ENCODE peak calls at places on chromosomes 7 and 10, in ten cellular contexts. X is ovary; A is IMR-90; V is fibroblast of lung; S is prostate gland; Z is effector memory CD4-positive, alpha-beta T cell; T is small intestine; U is mesenchymal stem cell; W is kidney epithelial cell; L is uterus. M is an unnamed sample.

GRCh38 chr10:83806716-83807115 is 332.6 kb upstream of the GHITM start:
- DNase-seq in X (no peak), A (no peak), V (no peak), S (no peak), Z (no peak), T (no peak), U (no peak), W (no peak), L (no peak), M (no peak)

GRCh38 chr7:27168265-27168947 is 3.1 kb upstream of the HOXA9 start:
- DNase-seq in X (no peak), A (no peak), V (no peak), S (peak; percentile 79), Z (no peak), T (no peak), U (peak; percentile 80), W (no peak), L (peak; percentile 78), M (no peak)

GRCh38 chr10:6039711-6040110 is 22.5 kb downstream of the IL2RA start:
- DNase-seq in X (no peak), A (no peak), V (no peak), S (no peak), Z (no peak), T (no peak), U (no peak), W (no peak), L (no peak), M (no peak)

GRCh38 chr10:61830072-61830845 is 71.2 kb upstream of the ARID5B start:
- DNase-seq in X (no peak), A (no peak), V (no peak), S (no peak), Z (no peak), T (no peak), U (no peak), W (no peak), L (no peak), M (peak; percentile 10)

GRCh38 chr7:74174606-74175082 is 488 bp downstream of the EIF4H start:
- DNase-seq in X (peak; percentile 71), A (peak; percentile 51), V (peak; percentile 51), S (peak; percentile 20), Z (peak; percentile 19), T (peak; percentile 33), U (peak; percentile 74), W (no peak), L (peak; percentile 29), M (peak; percentile 41)

GRCh38 chr10:24556746-24557742 is 166.6 kb downstream of the ARHGAP21 start:
- DNase-seq in X (no peak), A (peak; percentile 79), V (peak; percentile 84), S (peak; percentile 40), Z (no peak), T (peak; percentile 53), U (peak; percentile 64), W (peak; percentile 26), L (no peak), M (no peak)

GRCh38 chr10:79097021-79097695 is 28.4 kb downstream of the ZMIZ1 start:
- DNase-seq in X (no peak), A (peak; percentile 74), V (peak; percentile 65), S (no peak), Z (no peak), T (no peak), U (no peak), W (no peak), L (no peak), M (no peak)

GRCh38 chr7:18400281-18400680 is 95.3 kb upstream of the HDAC9 start:
- DNase-seq in X (no peak), A (no peak), V (peak; percentile 27), S (no peak), Z (no peak), T (no peak), U (peak; percentile 11), W (no peak), L (no peak), M (no peak)

DNA sequence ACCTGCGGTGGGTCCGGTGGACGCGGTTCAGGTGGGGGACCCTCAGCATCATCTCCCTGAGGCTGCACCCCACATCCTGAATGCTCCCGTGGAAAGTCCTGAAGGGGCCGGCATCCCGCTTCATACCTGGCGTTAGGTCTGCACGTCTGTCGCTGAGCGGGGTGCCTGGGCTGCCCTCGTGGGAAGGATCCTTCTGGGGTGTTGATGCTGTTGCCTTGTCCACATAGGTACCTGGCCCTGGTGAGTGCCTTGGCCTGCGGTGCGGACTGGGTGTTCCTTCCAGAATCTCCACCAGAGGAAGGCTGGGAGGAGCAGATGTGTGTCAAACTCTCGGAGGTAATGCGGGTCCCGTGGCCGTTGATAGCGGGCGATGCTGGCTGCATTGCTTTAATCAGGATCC is 37.8 kb downstream of the PFKP start:
- DNase-seq in X (no peak), A (no peak), V (no peak), S (no peak), Z (no peak), T (no peak), U (no peak), W (no peak), L (no peak), M (no peak)
- H3K36me3 ChIP-seq in X (no peaks in the 10 kb centered on the region), A (peaks cover 68% of the 10 kb centered on the region), V (peaks cover 34% of the 10 kb centered on the region), S (no peaks in the 10 kb centered on the region), Z (peaks cover 78% of the 10 kb centered on the region), T (peaks cover 8% of the 10 kb centered on the region), U (peaks cover 54% of the 10 kb centered on the region), W (peaks cover 6% of the 10 kb centered on the region), L (no peaks in the 10 kb centered on the region), M (no peaks in the 10 kb centered on the region)

GRCh38 chr10:72226418-72227027 is 10.4 kb upstream of the ASCC1 start:
- DNase-seq in X (peak; percentile 7), A (no peak), V (no peak), S (no peak), Z (no peak), T (no peak), U (no peak), W (no peak), L (no peak), M (no peak)

GRCh38 chr10:72228318-72228751 is 12.3 kb upstream of the ASCC1 start:
- DNase-seq in X (no peak), A (no peak), V (no peak), S (no peak), Z (no peak), T (no peak), U (no peak), W (no peak), L (no peak), M (no peak)

GRCh38 chr10:72234560-72235095 is 18.6 kb upstream of the ASCC1 start:
- DNase-seq in X (no peak), A (no peak), V (no peak), S (no peak), Z (no peak), T (peak; percentile 58), U (no peak), W (no peak), L (no peak), M (no peak)

GRCh38 chr10:72227826-72228225 is 11.8 kb upstream of the ASCC1 start:
- DNase-seq in X (no peak), A (no peak), V (no peak), S (no peak), Z (no peak), T (no peak), U (no peak), W (no peak), L (no peak), M (no peak)

GRCh38 chr10:72229261-72230251 is 13.5 kb upstream of the ASCC1 start:
- DNase-seq in X (no peak), A (peak; percentile 18), V (peak; percentile 85), S (no peak), Z (no peak), T (no peak), U (no peak), W (no peak), L (no peak), M (no peak)
- H3K36me3 ChIP-seq in X (no peaks in the 10 kb centered on the region), A (peaks cover 14% of the 10 kb centered on the region), V (no peaks in the 10 kb centered on the region), S (peaks cover 4% of the 10 kb centered on the region), Z (peaks cover 31% of the 10 kb centered on the region), T (peaks cover 5% of the 10 kb centered on the region), U (peaks cover 49% of the 10 kb centered on the region), W (no peaks in the 10 kb centered on the region), L (no peaks in the 10 kb centered on the region), M (peaks cover 87% of the 10 kb centered on the region)

DNA sequence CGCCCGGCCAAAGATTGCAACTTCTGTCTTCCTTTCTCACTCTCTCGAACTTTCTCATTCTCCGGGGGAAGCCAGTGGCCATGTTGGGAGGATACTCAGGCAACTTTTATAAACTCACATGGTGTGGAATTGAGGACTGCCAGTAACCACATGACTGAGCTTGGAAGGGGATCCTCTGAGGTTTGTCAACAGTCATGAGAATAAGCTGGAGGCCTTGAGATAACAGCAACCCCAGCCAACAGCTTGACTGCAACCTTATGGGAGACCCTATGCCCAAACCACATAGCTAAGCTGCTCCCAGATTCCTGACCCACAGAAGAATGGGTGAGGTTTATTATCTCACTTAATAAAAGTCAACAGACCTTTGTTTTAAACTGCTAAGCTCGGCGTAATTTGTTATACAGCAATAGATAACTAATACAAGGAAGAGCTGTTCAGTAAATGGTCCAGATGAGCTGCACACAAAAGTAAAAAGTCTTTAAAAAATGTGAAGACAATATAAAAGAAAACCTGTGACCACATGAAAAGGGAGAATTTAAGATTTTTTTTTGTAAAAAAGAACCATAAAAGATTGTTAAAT is 9.6 kb downstream of the SYPL1 start:
- DNase-seq in X (no peak), A (no peak), V (no peak), S (no peak), Z (no peak), T (no peak), U (no peak), W (no peak), L (no peak), M (no peak)
- H3K36me3 ChIP-seq in X (no peaks in the 10 kb centered on the region), A (peaks cover 3% of the 10 kb centered on the region), V (peaks cover 3% of the 10 kb centered on the region), S (no peaks in the 10 kb centered on the region), Z (peaks cover 3% of the 10 kb centered on the region), T (no peaks in the 10 kb centered on the region), U (peaks cover 18% of the 10 kb centered on the region), W (no peaks in the 10 kb centered on the region), L (no peaks in the 10 kb centered on the region), M (no peaks in the 10 kb centered on the region)

GRCh38 chr7:106269263-106269961 is 15.4 kb downstream of the NAMPT start:
- DNase-seq in X (no peak), A (no peak), V (no peak), S (no peak), Z (no peak), T (no peak), U (no peak), W (no peak), L (no peak), M (no peak)

GRCh38 chr7:106276513-106276912 is 8.3 kb downstream of the NAMPT start:
- DNase-seq in X (no peak), A (no peak), V (no peak), S (no peak), Z (no peak), T (no peak), U (no peak), W (no peak), L (no peak), M (no peak)

GRCh38 chr7:106277976-106278375 is 6.8 kb downstream of the NAMPT start:
- DNase-seq in X (no peak), A (no peak), V (no peak), S (no peak), Z (no peak), T (no peak), U (peak; percentile 32), W (no peak), L (no peak), M (no peak)

GRCh38 chr7:106270122-106270977 is 14.4 kb downstream of the NAMPT start:
- DNase-seq in X (no peak), A (no peak), V (no peak), S (no peak), Z (no peak), T (no peak), U (no peak), W (no peak), L (no peak), M (no peak)

DNA sequence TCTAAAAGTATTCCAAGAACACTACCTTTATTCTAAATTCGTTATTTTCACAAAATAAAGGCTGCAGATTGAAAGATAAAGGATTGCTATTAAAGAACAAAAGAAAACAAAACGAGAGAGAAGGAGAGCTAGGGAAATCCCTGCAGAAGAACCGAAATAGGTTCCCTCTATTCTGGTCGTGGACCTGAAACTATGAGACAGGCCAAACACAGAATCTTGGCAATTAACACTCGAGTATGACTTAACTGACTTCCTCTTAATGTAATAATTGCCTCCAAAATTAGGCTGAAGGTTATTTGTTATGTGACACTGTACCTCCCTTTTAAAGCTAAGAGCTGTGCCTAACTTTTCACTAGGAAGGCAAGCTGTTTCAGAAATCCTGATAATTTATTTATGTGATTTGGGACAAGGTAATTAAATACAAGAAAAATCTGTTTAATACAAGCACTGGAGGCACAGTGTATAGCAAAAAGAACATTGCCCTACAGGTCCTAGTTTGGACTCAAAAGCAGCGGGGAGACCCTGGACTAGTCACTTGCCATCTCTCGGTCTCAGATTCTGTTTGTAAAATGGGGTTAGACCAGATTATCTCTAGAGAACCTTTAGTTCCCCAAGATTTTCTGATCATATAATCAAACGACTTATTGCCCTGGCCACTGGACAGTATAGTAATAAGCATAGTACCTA is 11.6 kb downstream of the NAMPT start:
- DNase-seq in X (no peak), A (no peak), V (no peak), S (no peak), Z (no peak), T (no peak), U (peak; percentile 37), W (no peak), L (no peak), M (no peak)
- H3K36me3 ChIP-seq in X (no peaks in the 10 kb centered on the region), A (peaks cover 28% of the 10 kb centered on the region), V (peaks cover 4% of the 10 kb centered on the region), S (no peaks in the 10 kb centered on the region), Z (peaks cover 33% of the 10 kb centered on the region), T (peaks cover 11% of the 10 kb centered on the region), U (peaks cover 100% of the 10 kb centered on the region), W (no peaks in the 10 kb centered on the region), L (no peaks in the 10 kb centered on the region), M (peaks cover 75% of the 10 kb centered on the region)

M was measured in heart right ventricle.